ENCODE peak calls at places on chromosomes 13 and 19, in six cellular contexts. Y, D, O, P, I and K are unnamed samples.

GRCh38 chr13:92806215-92806614 is 420.4 kb upstream of the GPC6 start:
- DNase-seq in D (no peak), I (no peak), O (no peak), P (no peak), Y (no peak), K (no peak)

GRCh38 chr19:31838163-31838798 is 489.0 kb upstream of the TSHZ3 start:
- DNase-seq in D (no peak), O (no peak), P (no peak), Y (no peak), I (peak; percentile 34), K (no peak)

GRCh38 chr13:40916207-40916998 is 102.7 kb downstream of the ELF1 start:
- DNase-seq in D (no peak), I (no peak), Y (no peak), P (no peak), O (no peak), K (no peak)

GRCh38 chr13:32246468-32246867 is 68.7 kb downstream of the ZAR1L start:
- DNase-seq in I (peak; percentile 20), P (no peak), D (no peak), Y (no peak), O (peak; percentile 93), K (peak; percentile 70)

GRCh38 chr13:27258637-27259377 is 7.4 kb downstream of the RPL21 start:
- DNase-seq in D (no peak), Y (no peak), I (no peak), P (no peak), O (no peak), K (no peak)

GRCh38 chr13:42685762-42686560 is 95.4 kb upstream of the FAM216B start:
- DNase-seq in D (no peak), I (no peak), P (no peak), Y (no peak), O (no peak), K (no peak)

GRCh38 chr13:112325142-112325808 is 50.9 kb upstream of the SPACA7 start:
- DNase-seq in P (no peak), I (no peak), D (no peak), O (no peak), Y (no peak), K (no peak)

GRCh38 chr13:50783066-50783465 is 60.4 kb downstream of the DLEU7 start:
- DNase-seq in P (no peak), D (no peak), O (no peak), I (no peak), Y (no peak), K (no peak)

GRCh38 chr13:25990801-25991200 is 61.0 kb downstream of the SHISA2 start:
- DNase-seq in D (no peak), Y (no peak), O (no peak), I (no peak), P (no peak), K (no peak)

GRCh38 chr13:51222510-51223283 is 499 bp downstream of the FAM124A start:
- DNase-seq in P (no peak), I (no peak), D (no peak), O (peak; percentile 59), Y (no peak), K (no peak)

GRCh38 chr13:94217370-94217769 is 262.1 kb downstream of the DCT start:
- DNase-seq in Y (no peak), P (no peak), O (no peak), I (no peak), D (no peak), K (no peak)

GRCh38 chr19:42023121-42023942 is 29.3 kb upstream of the ATP1A3 start:
- DNase-seq in O (peak; percentile 78), Y (no peak), D (peak; percentile 70), P (no peak), I (no peak), K (no peak)

GRCh38 chr13:102693781-102694180 is 1.1 kb downstream of the METTL21C start:
- DNase-seq in Y (no peak), I (no peak), O (no peak), P (no peak), D (no peak), K (no peak)

GRCh38 chr19:38850976-38851621 is 1.3 kb upstream of the HNRNPL start:
- DNase-seq in I (no peak), Y (peak; percentile 92), D (peak; percentile 76), P (no peak), O (peak; percentile 65), K (peak; percentile 80)

GRCh38 chr13:28346136-28346535 is 148.8 kb downstream of the FLT1 start:
- DNase-seq in I (no peak), D (no peak), O (peak; percentile 61), P (no peak), Y (no peak), K (no peak)

GRCh38 chr19:48654299-48655059 is 8.5 kb upstream of the CA11 start:
- DNase-seq in I (no peak), P (no peak), Y (no peak), O (no peak), D (no peak), K (no peak)

GRCh38 chr13:30415430-30416030 is 6.8 kb upstream of the UBE2L5 start:
- DNase-seq in D (no peak), Y (no peak), O (no peak), I (no peak), P (no peak), K (no peak)

GRCh38 chr13:105897575-105897974 is 637.9 kb downstream of the EFNB2 start:
- DNase-seq in D (no peak), O (no peak), P (no peak), Y (no peak), I (no peak), K (no peak)

GRCh38 chr13:20525144-20525600 is 485 bp downstream of the CRYL1 start:
- DNase-seq in P (no peak), O (peak; percentile 66), Y (peak; percentile 88), D (no peak), I (no peak), K (peak; percentile 71)

GRCh38 chr13:85148009-85148408 is 651.2 kb downstream of the SLITRK6 start:
- DNase-seq in O (peak; percentile 24), I (no peak), Y (no peak), P (no peak), D (no peak), K (no peak)

GRCh38 chr19:54145541-54146158 is 8.1 kb downstream of the CNOT3 start:
- DNase-seq in P (no peak), O (no peak), Y (no peak), I (no peak), D (no peak), K (no peak)

GRCh38 chr19:6039541-6040225 is 61.7 kb upstream of the RANBP3 start:
- DNase-seq in O (no peak), I (no peak), Y (no peak), D (no peak), P (no peak), K (no peak)

GRCh38 chr19:46992699-46993535 is 26.7 kb upstream of the NPAS1 start:
- DNase-seq in D (no peak), O (no peak), Y (peak; percentile 82), P (no peak), I (no peak), K (no peak)
- H3K27ac ChIP-seq in D (peak overlapping the region; percentile 2), O (peak overlapping the region; percentile 9), Y (peak overlapping the region; percentile 29), P (no peak overlapping the region), I (no peak overlapping the region), K (no peak overlapping the region)

GRCh38 chr19:49913720-49914119 is 15.3 kb upstream of the ATF5 start:
- DNase-seq in O (no peak), D (no peak), Y (no peak), P (no peak), I (no peak), K (no peak)

GRCh38 chr19:49918089-49918488 is 10.9 kb upstream of the ATF5 start:
- DNase-seq in Y (no peak), D (no peak), O (no peak), P (no peak), I (no peak), K (no peak)

GRCh38 chr19:49912965-49913685 is 15.9 kb upstream of the ATF5 start:
- DNase-seq in P (no peak), D (peak; percentile 69), O (peak; percentile 77), Y (no peak), I (no peak), K (no peak)

GRCh38 chr19:49916839-49917733 is 11.9 kb upstream of the ATF5 start:
- DNase-seq in Y (no peak), D (peak; percentile 57), O (peak; percentile 66), P (no peak), I (no peak), K (no peak)

GRCh38 chr19:49915271-49915670 is 13.7 kb upstream of the ATF5 start:
- DNase-seq in I (no peak), O (no peak), D (no peak), Y (no peak), P (no peak), K (no peak)
- TF ChIP-seq POLR2AphosphoS5 in I (no peak), O (no peak), D (no peak), Y (no peak), P (no peak), K (no peak)

DNA sequence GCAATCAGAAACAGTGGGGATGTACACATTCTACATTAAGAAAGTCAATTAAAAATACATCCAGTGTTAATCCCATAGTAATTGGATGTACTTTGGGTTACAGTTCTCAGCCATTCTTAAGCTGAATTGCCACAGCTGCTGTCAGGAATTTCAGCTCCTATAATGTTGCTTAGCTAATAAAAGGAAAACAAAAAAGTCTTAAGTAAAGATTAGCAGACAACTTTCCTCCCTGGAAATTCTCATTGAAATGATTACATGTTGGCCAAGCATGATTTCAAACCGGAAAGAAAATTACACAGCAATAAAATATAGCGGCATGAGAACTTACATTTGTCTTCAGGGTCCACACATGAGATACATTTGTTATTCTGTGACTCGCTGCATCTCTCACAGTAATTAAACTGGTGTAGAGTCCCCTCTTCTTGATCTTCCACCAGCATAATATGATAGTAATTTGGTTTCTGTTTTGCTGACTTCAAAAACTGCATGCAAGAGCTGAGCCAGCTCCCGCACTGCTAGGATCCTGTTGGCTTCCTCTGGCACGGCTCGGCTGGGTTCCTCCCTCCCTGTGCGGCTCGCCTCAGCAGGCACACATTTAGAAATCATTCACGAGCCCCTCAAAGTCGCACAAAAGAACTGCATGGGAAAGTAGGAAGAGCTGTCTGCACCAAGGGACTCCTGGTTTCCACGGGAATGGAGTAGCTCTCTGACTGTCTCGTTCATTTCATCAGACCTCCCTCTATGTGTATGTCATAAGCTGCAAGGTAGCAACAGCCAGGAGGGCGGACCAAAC is at the start of gene HTR2A:
- DNase-seq in O (peak; percentile 12), I (peak; percentile 84), P (no peak), D (peak; percentile 15), Y (peak; percentile 81), K (peak; percentile 66)
- H3K27ac ChIP-seq in O (no peak within 1 kb of the TSS), I (peak within 1 kb of the TSS; percentile 38), P (no peak within 1 kb of the TSS), D (no peak within 1 kb of the TSS), Y (no peak within 1 kb of the TSS), K (peak within 1 kb of the TSS; percentile 63)

DNA sequence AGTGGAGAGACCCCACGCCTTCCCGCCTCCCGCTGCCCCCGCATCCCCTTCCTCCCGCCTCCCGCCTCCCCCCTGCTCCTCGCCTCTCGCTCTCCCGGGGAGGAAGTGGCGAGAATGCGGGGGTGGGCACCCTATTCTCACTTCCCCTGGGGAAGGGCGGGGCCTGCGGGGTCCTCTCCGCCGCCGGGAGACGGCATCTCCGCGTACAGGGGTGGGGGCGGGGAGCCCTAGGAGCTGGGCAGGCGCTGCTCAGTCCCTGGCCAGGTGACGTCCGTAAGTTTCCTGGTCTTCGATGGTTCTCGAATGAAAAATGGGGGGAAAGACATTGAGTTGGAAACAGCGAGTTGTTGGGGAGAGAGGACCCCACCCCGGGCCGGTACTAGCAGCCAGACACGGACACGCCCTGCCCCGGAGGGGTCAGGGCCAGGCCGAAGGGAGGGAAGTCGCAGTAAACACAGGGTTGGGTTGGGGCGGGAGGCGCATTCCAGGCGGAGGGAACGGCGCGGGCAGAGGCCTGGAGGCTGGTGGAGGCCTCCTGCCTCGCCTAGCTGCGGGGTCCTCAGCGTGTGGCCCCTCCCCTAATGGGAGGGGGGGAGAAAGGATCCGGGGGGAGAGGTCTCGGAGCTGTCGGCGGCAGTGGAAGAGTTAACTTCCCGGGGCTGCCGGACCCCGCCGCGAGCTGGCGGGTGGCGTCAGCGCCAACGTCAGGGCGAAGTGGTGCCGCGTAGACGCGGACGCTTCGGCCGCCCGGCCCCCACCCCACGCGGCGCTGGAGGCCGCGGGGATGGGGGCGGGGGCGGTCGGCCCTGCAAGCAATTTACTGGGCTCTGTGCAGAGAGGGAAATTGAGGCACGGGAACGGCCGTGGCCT is 10.4 kb upstream of the JUND start:
- DNase-seq in D (peak; percentile 95), Y (peak; percentile 98), P (no peak), O (peak; percentile 86), I (no peak), K (peak; percentile 96)
- TF ChIP-seq POLR2AphosphoS5 in D (peak; percentile 91), Y (peak; percentile 96), P (peak; percentile 52), O (peak; percentile 52), I (peak; percentile 42), K (peak; percentile 93)